ENCODE peak calls at places on chromosome 11, in six cellular contexts. F is tibial nerve, G is lung, A is AG09309, I is A549, X is brain microvascular endothelial cell. B is an unnamed sample.

GRCh38 chr11:122491486-122491885 is 164.0 kb upstream of the UBASH3B start:
- DNase-seq in F (no peak), G (no peak), A (peak), I (no peak), X (peak), B (no peak)

GRCh38 chr11:18677560-18677959 is 21.0 kb upstream of the TMEM86A start:
- DNase-seq in F (no peak), G (no peak), A (no peak), I (no peak), X (no peak), B (no peak)

GRCh38 chr11:68803766-68804165 is 38.0 kb downstream of the CPT1A start:
- DNase-seq in F (no peak), G (no peak), A (no peak), I (no peak), X (no peak), B (no peak)

GRCh38 chr11:59263225-59263894 is 50.6 kb upstream of the MPEG1 start:
- DNase-seq in F (no peak), G (no peak), A (no peak), I (no peak), X (no peak), B (peak)

GRCh38 chr11:11842426-11843008 is 745 bp downstream of the USP47 start:
- DNase-seq in F (no peak), G (peak), A (peak), I (peak), X (peak), B (no peak)

GRCh38 chr11:112455791-112456190 is 195.1 kb upstream of the PLET1 start:
- DNase-seq in F (no peak), G (no peak), A (no peak), I (no peak), X (no peak), B (no peak)

GRCh38 chr11:74134661-74135515 is 35.9 kb downstream of the C2CD3 start:
- DNase-seq in F (no peak), G (no peak), A (no peak), I (peak), X (peak), B (no peak)

GRCh38 chr11:103585911-103586310 is 450.5 kb upstream of the DDI1 start:
- DNase-seq in F (no peak), G (no peak), A (no peak), I (no peak), X (no peak), B (no peak)

GRCh38 chr11:35118906-35119305 is 20.1 kb upstream of the CD44 start:
- DNase-seq in F (no peak), G (no peak), A (no peak), I (no peak), X (no peak), B (no peak)

GRCh38 chr11:96186806-96187205 is 156.2 kb downstream of the MAML2 start:
- DNase-seq in F (no peak), G (no peak), A (no peak), I (no peak), X (no peak), B (no peak)

GRCh38 chr11:117037279-117037951 is 60.8 kb downstream of the SIK3 start:
- DNase-seq in F (no peak), G (no peak), A (no peak), I (no peak), X (no peak), B (no peak)

GRCh38 chr11:78022397-78023396 is at the start of gene KCTD14:
- DNase-seq in F (no peak), G (peak), A (no peak), I (no peak), X (no peak), B (peak)

GRCh38 chr11:68343761-68344256 is 31.4 kb downstream of the LRP5 start:
- DNase-seq in F (no peak), G (no peak), A (no peak), I (no peak), X (no peak), B (peak)

GRCh38 chr11:97557399-97557798 is 1167.6 kb downstream of the JRKL start:
- DNase-seq in F (no peak), G (no peak), A (no peak), I (no peak), X (peak), B (no peak)

DNA sequence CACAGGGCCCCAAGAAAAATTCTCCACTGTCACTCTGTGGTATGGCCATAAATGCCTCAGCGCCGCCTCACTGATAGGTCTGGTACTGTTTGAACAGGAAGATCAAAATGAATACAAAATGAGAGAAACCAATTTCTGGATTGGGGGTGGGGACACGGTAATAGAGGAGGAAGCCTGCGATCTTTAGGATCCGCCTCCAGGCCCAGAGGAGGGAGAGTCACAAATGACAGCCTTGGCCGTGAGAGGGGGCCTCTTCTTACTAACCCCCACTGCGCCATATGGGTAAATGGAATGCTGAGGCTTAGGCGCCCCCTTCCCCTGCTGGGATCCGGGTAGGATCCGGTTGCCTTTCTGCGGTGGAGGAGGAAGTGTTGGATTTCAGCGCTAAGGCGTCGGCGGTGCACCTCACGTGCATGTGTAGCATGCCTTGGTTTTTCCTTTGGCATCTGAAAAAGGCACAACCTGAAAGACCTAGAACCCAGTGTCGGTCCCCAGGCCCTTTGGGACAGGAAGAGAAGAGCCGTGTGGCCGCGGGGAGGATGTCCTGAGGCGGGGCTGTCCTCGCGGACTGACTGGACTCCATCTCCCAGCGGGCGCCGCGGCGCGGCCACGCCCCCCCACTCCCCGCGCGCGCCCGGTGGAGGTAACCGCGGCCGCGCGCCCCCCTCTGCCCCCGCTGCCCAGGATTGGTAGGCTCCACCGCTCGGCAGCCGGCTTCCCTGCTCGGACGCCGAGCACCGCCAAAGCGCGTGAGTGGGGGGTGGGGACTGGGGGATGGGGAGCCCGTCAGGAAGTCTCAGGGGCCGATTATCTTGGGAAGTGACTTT is 718 bp upstream of the MADD start:
- DNase-seq in F (peak), G (peak), A (peak), I (peak), X (peak), B (peak)
- H3K4me3 ChIP-seq in F (peak), G (peak), A (peak), I (peak), X (peak), B (peak)

DNA sequence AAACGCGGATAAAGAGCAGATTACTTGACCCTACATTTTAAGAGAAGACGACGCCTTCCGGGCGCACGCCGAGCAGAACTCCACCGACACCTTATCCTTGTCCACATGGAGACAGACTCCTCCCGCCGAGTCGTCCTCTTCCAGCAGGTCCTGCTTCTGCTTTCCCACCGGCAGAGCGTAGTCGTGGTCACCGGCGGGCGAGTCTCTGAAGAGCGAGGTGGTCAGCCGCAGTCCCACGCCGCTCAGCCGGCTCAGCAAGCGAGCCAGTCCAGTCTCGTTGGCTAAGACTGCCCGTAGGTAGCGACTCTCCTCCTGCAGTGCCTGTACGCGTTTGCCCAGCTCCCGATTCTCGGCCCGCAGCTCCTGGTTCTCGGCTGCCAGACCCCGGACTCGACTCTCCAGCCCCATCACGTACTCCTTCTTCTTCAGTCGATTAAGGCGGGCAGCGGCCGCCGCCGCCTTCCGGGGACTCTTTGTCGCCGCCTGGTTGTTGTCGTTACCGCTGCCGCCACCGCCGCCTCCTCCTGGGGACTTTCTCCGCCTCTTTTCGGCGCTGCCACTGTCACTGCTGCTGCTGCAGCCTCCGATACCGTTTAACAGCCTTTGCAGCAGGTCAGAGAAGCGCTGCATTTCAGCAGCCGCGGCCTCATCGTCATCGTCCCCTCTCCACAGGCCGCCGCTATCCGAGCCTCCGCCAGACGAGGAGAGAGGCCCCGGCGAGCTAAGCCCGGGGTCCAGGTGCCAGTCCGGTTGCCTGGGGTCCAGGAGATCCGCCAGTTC is 958 bp downstream of the CREBZF start:
- DNase-seq in F (peak), G (peak), A (no peak), I (peak), X (peak), B (peak)
- TF ChIP-seq CTCF in F (peak), G (peak), A (peak), I (peak), X (peak), B (peak)

GRCh38 chr11:72037554-72038311 is 39.0 kb downstream of the IL18BP start:
- DNase-seq in F (no peak), G (no peak), A (no peak), I (no peak), X (no peak), B (no peak)
- H3K4me3 ChIP-seq in F (no peak), G (no peak), A (peak), I (no peak), X (no peak), B (no peak)

GRCh38 chr11:134724779-134725140 is 312.7 kb upstream of the B3GAT1 start:
- DNase-seq in F (no peak), G (no peak), A (no peak), I (no peak), X (no peak), B (no peak)

GRCh38 chr11:134727636-134728035 is 315.6 kb upstream of the B3GAT1 start:
- DNase-seq in F (no peak), G (no peak), A (no peak), I (no peak), X (no peak), B (no peak)

GRCh38 chr11:134725211-134725610 is 313.2 kb upstream of the B3GAT1 start:
- DNase-seq in F (no peak), G (no peak), A (no peak), I (no peak), X (no peak), B (no peak)

GRCh38 chr11:134727204-134727603 is 315.2 kb upstream of the B3GAT1 start:
- DNase-seq in F (no peak), G (no peak), A (no peak), I (no peak), X (no peak), B (no peak)

DNA sequence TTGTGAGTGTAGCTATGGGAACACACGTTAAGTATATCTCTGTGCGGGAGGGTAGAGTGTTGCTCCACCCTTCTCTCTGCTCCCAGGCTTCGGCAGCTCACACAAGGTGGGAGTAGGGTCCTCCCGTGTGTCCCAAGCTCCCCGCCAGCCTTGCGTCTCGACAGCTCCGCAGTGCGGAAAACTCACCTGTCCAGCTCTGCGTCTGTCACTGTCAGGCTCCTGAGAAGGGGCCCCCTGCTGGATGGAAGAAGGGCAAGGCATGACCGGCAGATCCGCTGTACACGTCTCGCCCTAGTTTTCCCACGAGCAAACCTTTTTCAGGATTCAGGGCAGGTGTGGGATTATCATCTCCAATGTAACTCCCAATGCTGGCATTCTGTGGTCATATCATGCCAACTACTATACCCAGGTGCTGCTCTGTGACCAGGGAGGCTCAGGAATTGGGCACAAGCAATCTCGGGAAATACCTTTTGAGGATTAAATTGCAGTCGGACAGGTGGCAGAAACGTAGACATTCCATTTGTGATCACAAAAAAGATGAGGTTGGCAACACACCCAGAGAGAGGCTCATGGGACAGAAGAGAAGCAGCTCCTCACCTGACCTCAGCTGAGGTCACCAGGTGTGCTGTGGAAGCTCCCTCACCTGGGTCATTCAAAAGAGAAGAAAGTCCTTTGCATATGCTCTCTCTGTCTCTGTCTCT is 314.0 kb upstream of the B3GAT1 start:
- DNase-seq in F (no peak), G (no peak), A (no peak), I (peak), X (no peak), B (no peak)
- TF ChIP-seq CTCF in F (no peak), G (no peak), A (no peak), I (no peak), X (no peak), B (no peak)